ENCODE peak calls at places on chromosomes 5 and 9, in four cellular contexts. One of them, this sample, is unnamed. For H3K9me3, the result is how much of the 10 kb centered on the place peaks cover.

GRCh38 chr5:78320461-78320860 is 26.0 kb upstream of the AP3B1 start:
- DNase-seq in prostate gland: no peak
- DNase-seq in Peyer's patch: no peak
- DNase-seq in ovary: no peak
- DNase-seq in this sample: no peak

GRCh38 chr9:38621434-38622082 is 1.2 kb upstream of the ANKRD18A start:
- DNase-seq in Peyer's patch: peak
- DNase-seq in prostate gland: peak
- DNase-seq in ovary: no peak
- DNase-seq in this sample: peak

GRCh38 chr9:125888220-125888619 is 141.0 kb downstream of the PBX3 start:
- DNase-seq in prostate gland: no peak
- DNase-seq in ovary: no peak
- DNase-seq in Peyer's patch: no peak
- DNase-seq in this sample: no peak

GRCh38 chr9:19184144-19184917 is 46.2 kb upstream of the DENND4C start:
- DNase-seq in ovary: peak
- DNase-seq in Peyer's patch: peak
- DNase-seq in prostate gland: peak
- DNase-seq in this sample: peak

GRCh38 chr5:97536683-97537082 is 353.6 kb upstream of the RIOK2 start:
- DNase-seq in prostate gland: no peak
- DNase-seq in Peyer's patch: no peak
- DNase-seq in ovary: no peak
- DNase-seq in this sample: no peak

GRCh38 chr5:1852324-1852947 is 30.3 kb downstream of the IRX4 start:
- DNase-seq in Peyer's patch: no peak
- DNase-seq in prostate gland: no peak
- DNase-seq in ovary: no peak
- DNase-seq in this sample: no peak

GRCh38 chr5:32223972-32224608 is 50.0 kb upstream of the GOLPH3 start:
- DNase-seq in Peyer's patch: no peak
- DNase-seq in ovary: no peak
- DNase-seq in prostate gland: no peak
- DNase-seq in this sample: no peak

GRCh38 chr9:71242081-71242480 is 120.7 kb upstream of the TRPM3 start:
- DNase-seq in ovary: no peak
- DNase-seq in Peyer's patch: no peak
- DNase-seq in prostate gland: no peak
- DNase-seq in this sample: no peak

GRCh38 chr5:157271740-157272271 is 5.9 kb downstream of the CYFIP2 start:
- DNase-seq in prostate gland: no peak
- DNase-seq in Peyer's patch: no peak
- DNase-seq in ovary: no peak
- DNase-seq in this sample: peak

GRCh38 chr9:100437860-100438805 is 11.2 kb downstream of the MSANTD3 start:
- DNase-seq in ovary: peak
- DNase-seq in Peyer's patch: no peak
- DNase-seq in prostate gland: peak
- DNase-seq in this sample: peak

GRCh38 chr5:103774736-103775135 is 212.1 kb upstream of the NUDT12 start:
- DNase-seq in Peyer's patch: no peak
- DNase-seq in prostate gland: no peak
- DNase-seq in ovary: no peak
- DNase-seq in this sample: no peak

DNA sequence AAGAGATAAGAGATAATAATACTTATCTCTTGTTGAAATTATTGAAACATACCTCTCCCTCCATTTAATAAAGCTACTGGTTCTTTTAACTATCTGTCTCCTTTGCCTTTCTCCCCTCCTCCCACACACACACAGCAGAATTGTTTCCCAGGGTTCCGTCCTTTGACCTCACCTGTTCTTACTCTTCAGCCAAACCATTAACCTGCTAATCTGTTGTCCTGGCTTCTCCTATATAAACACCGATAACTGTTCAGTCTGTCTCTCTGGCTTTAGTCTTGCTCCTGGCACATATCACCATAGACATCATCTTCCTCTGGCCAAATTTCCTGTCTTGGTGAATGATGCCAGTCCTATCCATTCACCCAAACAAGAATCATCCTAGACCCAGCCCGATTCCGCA is 7.7 kb downstream of the RHOBTB3 start:
- DNase-seq in Peyer's patch: no peak
- DNase-seq in prostate gland: no peak
- DNase-seq in ovary: no peak
- DNase-seq in this sample: no peak
- TF ChIP-seq POLR2A in Peyer's patch: no peak
- TF ChIP-seq POLR2A in prostate gland: no peak
- TF ChIP-seq POLR2A in ovary: no peak
- TF ChIP-seq POLR2A in this sample: no peak

GRCh38 chr5:61416410-61416809 is 84.4 kb downstream of the ZSWIM6 start:
- DNase-seq in prostate gland: no peak
- DNase-seq in Peyer's patch: no peak
- DNase-seq in ovary: no peak
- DNase-seq in this sample: no peak
- H3K4me3 ChIP-seq in prostate gland: no peak
- H3K4me3 ChIP-seq in Peyer's patch: no peak
- H3K4me3 ChIP-seq in ovary: no peak
- H3K4me3 ChIP-seq in this sample: no peak

DNA sequence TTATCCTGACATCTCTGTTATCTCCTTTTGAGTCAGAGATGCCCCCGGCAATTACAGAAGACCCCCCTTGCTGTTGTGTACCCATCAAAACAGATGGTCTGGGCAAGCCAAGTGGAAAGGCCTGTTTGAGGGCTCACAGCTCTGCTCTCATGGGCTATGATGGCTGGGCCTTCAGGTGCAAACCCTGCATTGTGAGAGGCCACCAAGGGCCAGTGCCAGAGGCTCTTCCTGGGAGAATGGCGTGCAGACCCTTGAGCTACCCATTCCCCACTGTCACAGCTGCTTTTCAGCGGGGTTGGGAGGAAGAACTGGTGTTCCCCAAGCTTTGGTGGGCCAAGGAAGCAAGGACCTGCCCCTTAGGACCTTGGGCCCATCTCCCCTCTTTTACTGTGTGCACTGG is 174.7 kb upstream of the PPP1R26 start:
- DNase-seq in prostate gland: no peak
- DNase-seq in ovary: no peak
- DNase-seq in Peyer's patch: no peak
- DNase-seq in this sample: no peak
- H3K9me3 ChIP-seq in prostate gland: under half
- H3K9me3 ChIP-seq in ovary: under half
- H3K9me3 ChIP-seq in Peyer's patch: under half
- H3K9me3 ChIP-seq in this sample: under half

GRCh38 chr9:93116049-93116961 is 17.7 kb downstream of the NINJ1 start:
- DNase-seq in ovary: peak
- DNase-seq in prostate gland: no peak
- DNase-seq in Peyer's patch: peak
- DNase-seq in this sample: peak

GRCh38 chr9:93118863-93119702 is 15.0 kb downstream of the NINJ1 start:
- DNase-seq in Peyer's patch: peak
- DNase-seq in ovary: peak
- DNase-seq in prostate gland: no peak
- DNase-seq in this sample: peak

GRCh38 chr9:93119953-93120845 is 13.9 kb downstream of the NINJ1 start:
- DNase-seq in prostate gland: peak
- DNase-seq in Peyer's patch: peak
- DNase-seq in ovary: peak
- DNase-seq in this sample: peak

GRCh38 chr9:93119703-93119952 is 14.4 kb downstream of the NINJ1 start:
- DNase-seq in prostate gland: no peak
- DNase-seq in Peyer's patch: no peak
- DNase-seq in ovary: no peak
- DNase-seq in this sample: no peak

GRCh38 chr9:93117924-93118862 is 15.9 kb downstream of the NINJ1 start:
- DNase-seq in ovary: peak
- DNase-seq in Peyer's patch: peak
- DNase-seq in prostate gland: no peak
- DNase-seq in this sample: no peak
- TF ChIP-seq POLR2A in ovary: no peak
- TF ChIP-seq POLR2A in Peyer's patch: no peak
- TF ChIP-seq POLR2A in prostate gland: no peak
- TF ChIP-seq POLR2A in this sample: no peak

GRCh38 chr9:110869931-110870330 is 168.3 kb downstream of the LPAR1 start:
- DNase-seq in ovary: no peak
- DNase-seq in Peyer's patch: no peak
- DNase-seq in prostate gland: no peak
- DNase-seq in this sample: no peak
- H3K4me3 ChIP-seq in ovary: no peak
- H3K4me3 ChIP-seq in Peyer's patch: no peak
- H3K4me3 ChIP-seq in prostate gland: no peak
- H3K4me3 ChIP-seq in this sample: no peak

DNA sequence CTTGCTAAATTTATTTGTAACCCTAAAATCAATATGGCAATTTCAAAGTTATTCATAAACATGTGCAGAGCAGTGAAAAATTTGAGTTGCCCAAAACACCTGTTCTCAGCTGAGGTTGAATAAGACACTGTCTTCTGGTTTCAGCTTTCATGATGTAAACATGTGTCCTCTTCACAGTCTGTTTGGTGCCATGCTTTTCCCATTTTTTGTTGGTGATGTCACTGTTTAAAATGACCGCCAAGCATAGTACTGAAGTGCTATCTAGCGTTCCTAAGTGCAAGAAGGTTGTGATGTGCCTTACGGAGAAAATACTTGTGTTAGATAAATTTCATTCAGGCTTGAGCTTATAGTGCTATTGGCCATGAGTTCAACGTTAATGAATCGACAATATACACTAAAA is 580.8 kb downstream of the ACTL7B start:
- DNase-seq in ovary: no peak
- DNase-seq in prostate gland: no peak
- DNase-seq in Peyer's patch: no peak
- DNase-seq in this sample: no peak
- H3K9me3 ChIP-seq in ovary: under half
- H3K9me3 ChIP-seq in prostate gland: under half
- H3K9me3 ChIP-seq in Peyer's patch: under half
- H3K9me3 ChIP-seq in this sample: under half

GRCh38 chr5:145027266-145027665 is 807.9 kb downstream of the PRELID2 start:
- DNase-seq in ovary: no peak
- DNase-seq in prostate gland: no peak
- DNase-seq in Peyer's patch: no peak
- DNase-seq in this sample: no peak
- TF ChIP-seq POLR2A in ovary: no peak
- TF ChIP-seq POLR2A in prostate gland: no peak
- TF ChIP-seq POLR2A in Peyer's patch: no peak
- TF ChIP-seq POLR2A in this sample: no peak